ENCODE peak calls at places on chromosomes 6 and 20, in ten cellular contexts. G, A, H, S, O, U, K, Y, B and X are unnamed samples. For H3K9me3, the result is how much of the 10 kb centered on the place peaks cover.

GRCh38 chr20:45945678-45946148 is 11.2 kb downstream of the PCIF1 start:
- DNase-seq in K (no peak), B (no peak), Y (peak), H (no peak), G (no peak), O (no peak), S (no peak), A (peak), U (peak), X (no peak)

GRCh38 chr6:71040841-71041240 is 84.0 kb upstream of the B3GAT2 start:
- DNase-seq in G (no peak), O (no peak), S (no peak), U (no peak), Y (no peak), A (no peak), B (no peak), H (no peak), K (no peak), X (no peak)

GRCh38 chr6:93779086-93779858 is 359.9 kb upstream of the EPHA7 start:
- DNase-seq in Y (no peak), H (no peak), U (no peak), B (peak), O (no peak), S (no peak), A (no peak), K (no peak), G (no peak), X (no peak)

GRCh38 chr6:31495580-31495979 is 2.4 kb upstream of the MICB start:
- DNase-seq in O (no peak), G (no peak), B (no peak), H (no peak), U (peak), Y (no peak), A (no peak), S (no peak), K (no peak), X (no peak)

GRCh38 chr6:156791261-156791850 is 14.2 kb downstream of the ARID1B start:
- DNase-seq in A (no peak), U (peak), Y (no peak), G (no peak), S (peak), H (no peak), O (peak), B (no peak), K (no peak), X (no peak)

GRCh38 chr20:32595143-32595542 is 10.0 kb upstream of the NOL4L start:
- DNase-seq in S (no peak), G (no peak), O (no peak), U (no peak), K (no peak), A (no peak), B (no peak), Y (no peak), H (no peak), X (no peak)

GRCh38 chr6:399785-400517 is 8.4 kb downstream of the IRF4 start:
- DNase-seq in A (no peak), O (no peak), H (no peak), U (no peak), K (no peak), G (no peak), S (peak), Y (no peak), B (no peak), X (no peak)

GRCh38 chr6:150004101-150004782 is 21.1 kb downstream of the RAET1L start:
- DNase-seq in O (no peak), B (no peak), H (no peak), G (no peak), U (no peak), Y (no peak), K (no peak), S (peak), A (no peak), X (no peak)

GRCh38 chr6:9397981-9398559 is 962.7 kb upstream of the SLC35B3 start:
- DNase-seq in K (no peak), O (peak), Y (no peak), U (no peak), H (no peak), S (no peak), G (no peak), B (peak), A (no peak), X (no peak)

GRCh38 chr6:44650947-44651346 is 263.4 kb downstream of the CDC5L start:
- DNase-seq in H (no peak), G (no peak), B (no peak), A (no peak), Y (no peak), U (peak), O (no peak), K (no peak), S (no peak), X (no peak)

GRCh38 chr20:50815162-50815989 is 20.5 kb downstream of the BCAS4 start:
- DNase-seq in G (no peak), U (peak), O (no peak), Y (no peak), A (no peak), S (no peak), K (no peak), B (no peak), H (no peak), X (no peak)

GRCh38 chr20:33983371-33983770 is 10.3 kb upstream of the RALY start:
- DNase-seq in B (no peak), H (no peak), K (no peak), S (no peak), U (no peak), O (no peak), Y (no peak), A (no peak), G (no peak), X (no peak)

GRCh38 chr6:136403166-136403980 is 113.7 kb upstream of the BCLAF1 start:
- DNase-seq in O (no peak), S (no peak), K (no peak), A (no peak), G (no peak), U (peak), Y (peak), B (no peak), H (no peak), X (no peak)

GRCh38 chr6:165013701-165014100 is 295.7 kb downstream of the C6orf118 start:
- DNase-seq in A (no peak), Y (no peak), H (no peak), U (peak), K (no peak), G (no peak), S (no peak), B (no peak), O (no peak), X (no peak)

GRCh38 chr6:40630046-40630445 is 42.9 kb upstream of the LRFN2 start:
- DNase-seq in H (no peak), S (no peak), Y (no peak), U (no peak), A (no peak), G (no peak), K (no peak), O (peak), B (no peak), X (no peak)

GRCh38 chr6:113909224-113909856 is 52.2 kb downstream of the MARCKS start:
- DNase-seq in S (peak), O (peak), G (no peak), A (no peak), B (no peak), Y (no peak), H (no peak), K (no peak), U (peak), X (no peak)

GRCh38 chr20:5662769-5663168 is 87.4 kb upstream of the SHLD1 start:
- DNase-seq in S (no peak), U (no peak), K (no peak), H (no peak), A (no peak), B (no peak), O (no peak), Y (no peak), G (no peak), X (no peak)

GRCh38 chr6:31736768-31737314 is 511 bp upstream of the CLIC1 start:
- DNase-seq in O (no peak), U (peak), K (peak), S (no peak), G (no peak), B (no peak), A (peak), Y (no peak), H (no peak), X (no peak)

GRCh38 chr20:14142964-14143627 is 147.8 kb downstream of the MACROD2 start:
- DNase-seq in A (no peak), O (peak), S (no peak), G (no peak), U (peak), K (no peak), B (no peak), H (no peak), Y (no peak), X (no peak)

GRCh38 chr6:16637635-16638034 is 123.6 kb downstream of the ATXN1 start:
- DNase-seq in Y (no peak), H (no peak), A (no peak), G (no peak), B (no peak), O (no peak), S (no peak), U (peak), K (no peak), X (no peak)

GRCh38 chr20:17680836-17681740 is 954 bp downstream of the RRBP1 start:
- DNase-seq in A (peak), S (peak), B (peak), K (peak), Y (peak), O (peak), H (peak), G (no peak), U (peak), X (peak)

GRCh38 chr6:3798211-3798909 is 46.8 kb upstream of the PXDC1 start:
- DNase-seq in O (no peak), A (no peak), U (no peak), S (no peak), G (no peak), K (no peak), B (no peak), H (no peak), Y (no peak), X (no peak)

GRCh38 chr20:31717478-31717946 is 5.2 kb downstream of the BCL2L1 start:
- DNase-seq in H (no peak), A (no peak), U (no peak), O (no peak), S (peak), Y (no peak), B (no peak), G (no peak), K (no peak), X (no peak)

GRCh38 chr6:77814119-77814518 is 161.3 kb downstream of the MEI4 start:
- DNase-seq in A (no peak), U (no peak), Y (no peak), K (no peak), O (no peak), S (no peak), H (no peak), G (no peak), B (no peak), X (no peak)

GRCh38 chr6:2630891-2631458 is 119.7 kb downstream of the MYLK4 start:
- DNase-seq in U (peak), G (no peak), B (peak), H (no peak), O (no peak), Y (no peak), A (no peak), S (no peak), K (no peak), X (no peak)

GRCh38 chr6:10481101-10481500 is 40.0 kb upstream of the GCNT2 start:
- DNase-seq in S (no peak), K (no peak), Y (no peak), H (no peak), O (no peak), B (no peak), A (no peak), U (no peak), G (no peak), X (no peak)

GRCh38 chr20:62025394-62025793 is 40.3 kb downstream of the TAF4 start:
- DNase-seq in B (no peak), O (no peak), K (no peak), A (no peak), G (no peak), S (no peak), Y (no peak), H (no peak), U (peak), X (no peak)

GRCh38 chr6:148905901-148906300 is 159.1 kb downstream of the UST start:
- DNase-seq in O (no peak), K (no peak), S (no peak), Y (no peak), U (no peak), B (no peak), G (no peak), H (no peak), A (no peak), X (no peak)

GRCh38 chr6:4167123-4167522 is 31.7 kb upstream of the ECI2 start:
- DNase-seq in H (no peak), Y (no peak), U (no peak), O (no peak), B (no peak), G (no peak), K (no peak), A (no peak), S (no peak), X (no peak)

GRCh38 chr6:168387911-168388310 is 53.1 kb upstream of the SMOC2 start:
- DNase-seq in U (no peak), H (no peak), G (no peak), O (no peak), S (no peak), B (no peak), K (no peak), Y (no peak), A (peak), X (no peak)

GRCh38 chr6:161918154-161918553 is 644.3 kb upstream of the AGPAT4 start:
- DNase-seq in B (no peak), H (no peak), S (no peak), Y (no peak), G (no peak), A (no peak), O (no peak), U (peak), K (no peak), X (no peak)

GRCh38 chr20:46823271-46823747 is 71.3 kb upstream of the EYA2 start:
- DNase-seq in S (no peak), H (no peak), O (no peak), K (no peak), U (no peak), A (no peak), B (no peak), G (no peak), Y (peak), X (no peak)

GRCh38 chr6:29419516-29419915 is 4.8 kb downstream of the OR12D1 start:
- DNase-seq in G (no peak), B (no peak), U (peak), K (no peak), H (no peak), Y (no peak), S (no peak), A (no peak), O (no peak), X (no peak)

GRCh38 chr6:29426654-29427053 is 11.9 kb downstream of the OR12D1 start:
- DNase-seq in Y (no peak), G (no peak), O (no peak), U (no peak), H (no peak), A (no peak), K (no peak), S (no peak), B (no peak), X (no peak)

GRCh38 chr6:29424575-29424974 is 9.8 kb downstream of the OR12D1 start:
- DNase-seq in S (no peak), Y (no peak), G (no peak), O (no peak), U (no peak), B (no peak), K (no peak), A (no peak), H (no peak), X (no peak)

GRCh38 chr6:29424168-29424567 is 9.4 kb downstream of the OR12D1 start:
- DNase-seq in G (no peak), Y (no peak), U (no peak), S (no peak), A (no peak), O (no peak), K (no peak), B (no peak), H (no peak), X (no peak)

DNA sequence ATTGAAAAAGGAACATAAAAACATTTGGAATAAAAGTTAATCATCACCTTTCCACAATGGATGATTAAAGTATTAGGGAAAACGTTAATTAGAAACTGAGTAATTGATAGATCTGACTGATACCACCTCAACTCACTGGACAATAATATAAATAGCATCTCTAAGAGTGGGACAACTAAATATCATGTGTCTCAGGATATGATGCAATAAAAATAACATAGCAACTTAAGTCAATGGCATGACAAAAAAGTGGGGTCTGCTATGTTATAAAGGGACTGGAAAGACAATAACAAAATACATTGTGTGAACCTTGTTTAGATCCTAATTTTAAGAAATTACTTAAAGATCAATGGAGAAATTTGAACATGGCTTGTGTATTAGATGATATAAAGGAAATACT is 10.3 kb downstream of the OR12D1 start:
- DNase-seq in O (no peak), Y (no peak), A (no peak), U (no peak), G (no peak), S (no peak), B (no peak), K (no peak), H (no peak), X (no peak)
- H3K27ac ChIP-seq in O (no peak), Y (no peak), A (no peak), U (no peak), G (no peak), S (no peak), B (no peak), K (no peak), H (no peak), X (no peak)

DNA sequence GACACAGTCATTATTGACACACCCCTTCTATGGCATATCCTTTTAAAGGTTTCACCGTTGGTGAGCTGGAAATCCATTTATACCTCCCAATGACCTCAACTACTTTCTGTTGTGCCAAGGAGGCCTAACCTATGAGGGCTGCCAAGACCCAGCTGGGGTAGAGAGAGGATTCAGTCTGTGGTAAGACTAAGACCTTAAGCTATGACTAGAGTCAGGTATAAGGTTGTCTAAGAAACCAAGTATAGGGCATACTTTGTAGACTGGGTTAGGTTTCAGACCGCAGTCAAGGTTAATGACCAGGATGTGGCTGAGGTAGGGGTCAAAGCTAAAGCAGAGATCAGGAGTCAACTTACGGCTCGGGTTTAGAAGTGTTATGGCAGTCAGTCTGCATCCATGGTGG is 641.2 kb upstream of the CHD6 start:
- DNase-seq in B (no peak), H (no peak), A (no peak), U (no peak), G (no peak), S (no peak), K (no peak), O (no peak), Y (no peak), X (no peak)
- H3K9me3 ChIP-seq in B (under half), H (under half), A (under half), U (under half), G (under half), S (under half), K (under half), O (under half), Y (under half), X (under half)

GRCh38 chr6:41779336-41779735 is 364 bp downstream of the FRS3 start:
- DNase-seq in B (no peak), A (no peak), S (no peak), U (peak), G (no peak), K (no peak), H (no peak), Y (no peak), O (no peak), X (no peak)
- H3K27ac ChIP-seq in B (no peak), A (no peak), S (no peak), U (no peak), G (peak), K (no peak), H (no peak), Y (no peak), O (peak), X (peak)

DNA sequence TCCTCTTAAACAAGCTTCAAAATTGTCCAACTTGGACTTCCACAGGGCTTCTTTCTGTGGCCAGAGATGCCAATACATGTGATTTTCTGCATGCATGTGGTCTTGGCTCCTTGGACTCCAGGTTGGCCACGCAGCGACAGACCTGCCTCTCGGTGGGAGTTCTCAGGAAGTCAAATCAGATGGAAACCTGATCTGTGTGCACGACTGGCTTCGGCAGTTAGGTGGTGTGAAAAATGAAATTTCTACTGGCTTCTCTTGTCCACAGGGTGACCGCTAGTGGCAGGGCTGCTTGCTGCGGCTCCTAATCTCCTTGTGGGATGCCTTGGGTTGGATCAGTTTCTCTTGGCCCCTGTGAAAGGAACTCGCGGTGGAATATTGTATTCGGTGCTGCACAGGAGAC is 57.3 kb downstream of the PHACTR3 start:
- DNase-seq in A (no peak), K (no peak), G (no peak), B (no peak), S (no peak), U (no peak), H (no peak), Y (no peak), O (no peak), X (no peak)
- H3K9me3 ChIP-seq in A (under half), K (under half), G (under half), B (under half), S (under half), U (under half), H (under half), Y (under half), O (under half), X (under half)

GRCh38 chr6:122007366-122007765 is 392.1 kb upstream of the HSF2 start:
- DNase-seq in O (peak), K (no peak), G (no peak), A (no peak), Y (no peak), H (no peak), S (no peak), U (peak), B (no peak), X (no peak)
- H3K27ac ChIP-seq in O (peak), K (peak), G (no peak), A (no peak), Y (no peak), H (no peak), S (no peak), U (no peak), B (peak), X (no peak)

DNA sequence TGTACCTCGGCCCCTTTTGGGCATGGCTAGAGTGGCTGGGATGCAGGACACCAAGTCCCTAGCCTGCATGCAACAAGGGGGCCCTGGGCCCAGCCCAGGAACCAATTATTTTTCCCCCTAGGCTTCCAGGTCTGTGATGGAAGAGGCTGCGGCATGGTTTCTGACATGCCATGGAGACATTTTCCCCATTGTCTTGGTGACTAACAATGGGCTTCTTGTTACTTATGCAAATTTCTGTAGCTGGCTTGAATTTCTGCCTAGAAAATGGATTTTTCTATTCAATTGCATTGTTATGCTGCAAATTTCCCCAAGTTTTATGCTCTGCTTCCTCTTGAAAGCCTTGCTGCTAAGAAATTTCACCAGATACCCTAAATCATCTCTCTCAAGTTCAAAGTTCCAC is 1269.6 kb upstream of the CITED2 start:
- DNase-seq in A (no peak), S (no peak), B (no peak), U (no peak), K (no peak), Y (no peak), H (no peak), G (no peak), O (no peak), X (no peak)
- H3K9me3 ChIP-seq in A (under half), S (under half), B (under half), U (under half), K (under half), Y (under half), H (under half), G (under half), O (under half), X (under half)